ENCODE peak calls at places on chromosomes 1 and 21, in four cellular contexts. One of them, this sample, is unnamed.

GRCh38 chr1:9127395-9128160 is 1.3 kb downstream of the GPR157 start:
- DNase-seq in T-helper 2 cell: no peak
- DNase-seq in left ventricle myocardium inferior: no peak
- DNase-seq in choroid plexus epithelial cell: no peak
- DNase-seq in this sample: no peak

GRCh38 chr21:42991992-42992740 is 17.8 kb downstream of the PKNOX1 start:
- DNase-seq in choroid plexus epithelial cell: peak
- DNase-seq in left ventricle myocardium inferior: peak
- DNase-seq in T-helper 2 cell: no peak
- DNase-seq in this sample: peak

GRCh38 chr1:244075247-244075722 is 24.2 kb downstream of the ZBTB18 start:
- DNase-seq in choroid plexus epithelial cell: no peak
- DNase-seq in left ventricle myocardium inferior: no peak
- DNase-seq in T-helper 2 cell: no peak
- DNase-seq in this sample: peak

GRCh38 chr1:162040657-162041056 is 17.0 kb upstream of the OLFML2B start:
- DNase-seq in choroid plexus epithelial cell: peak
- DNase-seq in left ventricle myocardium inferior: no peak
- DNase-seq in T-helper 2 cell: no peak
- DNase-seq in this sample: no peak

GRCh38 chr1:33515112-33515511 is 42.7 kb downstream of the ZSCAN20 start:
- DNase-seq in choroid plexus epithelial cell: no peak
- DNase-seq in T-helper 2 cell: no peak
- DNase-seq in left ventricle myocardium inferior: no peak
- DNase-seq in this sample: no peak

GRCh38 chr1:10860682-10861081 is 64.2 kb upstream of the CASZ1 start:
- DNase-seq in choroid plexus epithelial cell: no peak
- DNase-seq in T-helper 2 cell: no peak
- DNase-seq in left ventricle myocardium inferior: no peak
- DNase-seq in this sample: no peak

GRCh38 chr1:214920337-214920736 is 162.2 kb upstream of the KCNK2 start:
- DNase-seq in choroid plexus epithelial cell: no peak
- DNase-seq in T-helper 2 cell: no peak
- DNase-seq in left ventricle myocardium inferior: no peak
- DNase-seq in this sample: no peak

GRCh38 chr1:228037401-228038386 is 30.9 kb downstream of the WNT3A start:
- DNase-seq in left ventricle myocardium inferior: no peak
- DNase-seq in choroid plexus epithelial cell: peak
- DNase-seq in T-helper 2 cell: no peak
- DNase-seq in this sample: peak